ENCODE peak calls at places on chromosomes 6 and 20, in four cellular contexts. One of them, this sample, is unnamed.

GRCh38 chr6:79946242-79946641 is 1.1 kb downstream of the ELOVL4 start:
- DNase-seq in fibroblast of mammary gland: peak
- DNase-seq in tibial artery: no peak
- DNase-seq in HCT116: no peak
- DNase-seq in this sample: peak

GRCh38 chr6:137025786-137026730 is 18.7 kb downstream of the IL20RA start:
- DNase-seq in fibroblast of mammary gland: no peak
- DNase-seq in tibial artery: no peak
- DNase-seq in HCT116: no peak
- DNase-seq in this sample: no peak

GRCh38 chr6:1678966-1679690 is 69.4 kb downstream of the FOXC1 start:
- DNase-seq in tibial artery: no peak
- DNase-seq in fibroblast of mammary gland: no peak
- DNase-seq in HCT116: no peak
- DNase-seq in this sample: no peak

GRCh38 chr6:11189865-11190624 is 42.4 kb downstream of the NEDD9 start:
- DNase-seq in HCT116: no peak
- DNase-seq in fibroblast of mammary gland: no peak
- DNase-seq in tibial artery: no peak
- DNase-seq in this sample: no peak

GRCh38 chr6:63533026-63533425 is 39.3 kb upstream of the LOC128125822 start:
- DNase-seq in fibroblast of mammary gland: no peak
- DNase-seq in HCT116: no peak
- DNase-seq in tibial artery: no peak
- DNase-seq in this sample: no peak

GRCh38 chr20:37397076-37397953 is 51.4 kb downstream of the SRC start:
- DNase-seq in HCT116: no peak
- DNase-seq in fibroblast of mammary gland: peak
- DNase-seq in tibial artery: no peak
- DNase-seq in this sample: peak

GRCh38 chr6:18586133-18586532 is 199.0 kb downstream of the RNF144B start:
- DNase-seq in HCT116: no peak
- DNase-seq in fibroblast of mammary gland: no peak
- DNase-seq in tibial artery: no peak
- DNase-seq in this sample: no peak

GRCh38 chr20:12057778-12058177 is 140.1 kb downstream of the BTBD3 start:
- DNase-seq in fibroblast of mammary gland: no peak
- DNase-seq in tibial artery: no peak
- DNase-seq in HCT116: no peak
- DNase-seq in this sample: no peak

GRCh38 chr6:111011360-111012142 is 29.7 kb downstream of the RPF2 start:
- DNase-seq in fibroblast of mammary gland: peak
- DNase-seq in HCT116: peak
- DNase-seq in tibial artery: no peak
- DNase-seq in this sample: peak

GRCh38 chr6:25882066-25882496 is 8.0 kb upstream of the SLC17A3 start:
- DNase-seq in fibroblast of mammary gland: no peak
- DNase-seq in tibial artery: no peak
- DNase-seq in HCT116: no peak
- DNase-seq in this sample: no peak

DNA sequence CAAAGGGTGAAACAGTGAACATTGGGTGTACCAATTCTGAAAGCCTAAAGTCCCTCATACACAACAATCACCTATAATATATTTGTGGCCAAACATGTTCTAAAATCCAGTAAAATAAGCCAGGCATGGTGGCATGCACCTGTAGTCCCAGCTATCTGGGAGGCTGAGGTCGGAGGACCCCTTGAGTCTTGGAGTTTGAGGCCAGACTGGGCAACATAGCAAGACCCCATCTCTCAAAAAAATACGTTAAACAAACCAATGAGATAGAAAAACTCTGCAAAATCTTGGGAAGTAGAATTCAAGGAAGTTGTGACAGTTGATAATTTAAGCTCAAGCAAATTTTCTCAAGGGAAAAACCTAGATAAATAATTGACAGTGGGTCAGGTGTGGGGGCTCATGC is 92.6 kb downstream of the CAP2 start:
- DNase-seq in HCT116: no peak
- DNase-seq in fibroblast of mammary gland: no peak
- DNase-seq in tibial artery: no peak
- DNase-seq in this sample: no peak
- TF ChIP-seq CTCF in HCT116: no peak
- TF ChIP-seq CTCF in fibroblast of mammary gland: no peak
- TF ChIP-seq CTCF in tibial artery: no peak
- TF ChIP-seq CTCF in this sample: no peak

DNA sequence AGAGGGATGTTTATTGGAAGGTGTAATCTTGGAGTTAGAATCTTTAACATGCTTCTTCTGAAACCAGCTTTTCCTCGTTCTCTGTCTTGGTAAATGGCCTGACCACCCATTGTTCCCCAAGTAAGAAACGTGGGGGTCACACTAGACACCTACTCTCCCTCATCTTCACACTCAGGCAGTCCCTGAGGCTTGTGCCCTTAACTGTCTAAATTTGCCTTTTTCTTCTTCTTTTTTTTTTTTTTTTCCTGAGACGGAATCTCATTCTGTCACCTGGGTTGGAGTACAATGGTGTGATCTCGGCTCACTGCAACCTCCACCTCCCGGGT is 16.2 kb upstream of the ARFGEF2 start:
- DNase-seq in tibial artery: no peak
- DNase-seq in HCT116: no peak
- DNase-seq in fibroblast of mammary gland: no peak
- DNase-seq in this sample: no peak
- TF ChIP-seq CTCF in tibial artery: no peak
- TF ChIP-seq CTCF in HCT116: no peak
- TF ChIP-seq CTCF in fibroblast of mammary gland: no peak
- TF ChIP-seq CTCF in this sample: peak

DNA sequence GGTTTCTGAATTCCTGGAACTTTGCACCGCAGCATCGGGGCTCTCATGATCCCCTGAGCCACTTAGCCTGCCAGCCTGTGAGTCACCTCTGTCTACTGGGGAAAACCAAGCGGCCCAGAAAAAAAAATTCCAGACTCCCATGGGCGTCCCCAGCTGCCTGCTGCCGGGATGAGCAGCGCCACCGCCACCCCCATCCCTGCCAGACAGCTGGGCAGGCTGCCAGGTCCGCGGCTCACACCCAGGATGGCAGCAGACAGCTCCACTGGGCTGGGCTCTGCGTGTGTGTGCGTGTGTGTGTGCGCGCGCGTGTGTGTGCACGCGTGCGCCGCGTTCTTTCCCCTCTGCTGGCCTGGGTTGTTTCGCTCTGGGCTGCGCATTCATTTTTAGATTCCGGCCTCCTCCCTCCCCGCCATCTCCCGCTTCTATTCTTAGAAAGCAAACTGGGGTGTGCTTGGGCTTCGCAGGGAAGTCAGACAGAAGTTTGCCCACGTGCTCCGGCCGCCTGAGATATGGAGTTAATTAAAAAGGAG is 38.9 kb upstream of the PMEPA1 start:
- DNase-seq in tibial artery: peak
- DNase-seq in HCT116: peak
- DNase-seq in fibroblast of mammary gland: peak
- DNase-seq in this sample: peak
- TF ChIP-seq CTCF in tibial artery: peak
- TF ChIP-seq CTCF in HCT116: no peak
- TF ChIP-seq CTCF in fibroblast of mammary gland: no peak
- TF ChIP-seq CTCF in this sample: peak

GRCh38 chr6:170476360-170476759 is 76.7 kb downstream of the PSMB1 start:
- DNase-seq in HCT116: no peak
- DNase-seq in fibroblast of mammary gland: no peak
- DNase-seq in tibial artery: no peak
- DNase-seq in this sample: no peak

GRCh38 chr6:170475118-170475517 is 78.0 kb downstream of the PSMB1 start:
- DNase-seq in HCT116: no peak
- DNase-seq in tibial artery: no peak
- DNase-seq in fibroblast of mammary gland: no peak
- DNase-seq in this sample: no peak

GRCh38 chr6:170483413-170483812 is 69.7 kb downstream of the PSMB1 start:
- DNase-seq in tibial artery: no peak
- DNase-seq in fibroblast of mammary gland: no peak
- DNase-seq in HCT116: no peak
- DNase-seq in this sample: no peak

GRCh38 chr6:170485159-170485558 is 67.9 kb downstream of the PSMB1 start:
- DNase-seq in HCT116: no peak
- DNase-seq in fibroblast of mammary gland: peak
- DNase-seq in tibial artery: no peak
- DNase-seq in this sample: no peak

GRCh38 chr6:170480045-170480714 is 72.9 kb downstream of the PSMB1 start:
- DNase-seq in tibial artery: no peak
- DNase-seq in HCT116: no peak
- DNase-seq in fibroblast of mammary gland: peak
- DNase-seq in this sample: peak
- TF ChIP-seq CTCF in tibial artery: no peak
- TF ChIP-seq CTCF in HCT116: no peak
- TF ChIP-seq CTCF in fibroblast of mammary gland: peak
- TF ChIP-seq CTCF in this sample: peak

This sample was measured in HFFc6.